ENCODE peak calls at places on chromosomes 3 and 15, in five cellular contexts. A is Kasumi-1; N is AG04450; M is activated CD4-positive, alpha-beta T cell treated with anti-CD3 and anti-CD28 coated beads, Interleukin-2, amount 50 U/mL, for 24 hours; W is T-helper 2 cell. T is an unnamed sample.

GRCh38 chr3:100932491-100932890 is 60.7 kb downstream of the ABI3BP start:
- DNase-seq in W (no peak), N (no peak), A (no peak), M (no peak), T (no peak)

GRCh38 chr15:81485806-81486205 is 111.8 kb upstream of the TMC3 start:
- DNase-seq in W (no peak), N (no peak), A (no peak), M (no peak), T (no peak)

GRCh38 chr3:141963301-141963700 is 86.9 kb downstream of the ATP1B3 start:
- DNase-seq in W (no peak), N (no peak), A (no peak), M (no peak), T (no peak)

GRCh38 chr3:70824785-70825184 is 512.3 kb upstream of the MDFIC2 start:
- DNase-seq in M (no peak), N (peak; percentile 53), A (no peak), W (no peak), T (no peak)

GRCh38 chr3:190696777-190697501 is 165.6 kb downstream of the GMNC start:
- DNase-seq in A (peak; percentile 5), W (no peak), M (no peak), N (no peak), T (peak; percentile 62)

GRCh38 chr3:153977148-153977547 is 144.0 kb upstream of the ARHGEF26 start:
- DNase-seq in N (no peak), W (no peak), A (no peak), M (no peak), T (no peak)

GRCh38 chr15:62779041-62779810 is 263.3 kb upstream of the TPM1 start:
- DNase-seq in N (no peak), M (no peak), W (no peak), A (no peak), T (no peak)

GRCh38 chr3:141412936-141413354 is 44.6 kb downstream of the ZBTB38 start:
- DNase-seq in M (no peak), N (peak; percentile 66), W (no peak), A (no peak), T (no peak)

GRCh38 chr3:43180027-43180426 is 74.1 kb upstream of the POMGNT2 start:
- DNase-seq in A (peak; percentile 78), N (peak; percentile 73), W (no peak), M (no peak), T (no peak)

GRCh38 chr3:146314871-146315270 is 64.0 kb upstream of the PLSCR4 start:
- DNase-seq in M (no peak), N (no peak), A (no peak), W (no peak), T (no peak)

GRCh38 chr15:55827204-55827603 is 84.3 kb upstream of the PRTG start:
- DNase-seq in A (no peak), M (no peak), N (no peak), W (no peak), T (peak; percentile 16)

GRCh38 chr3:7436542-7436941 is 575.6 kb downstream of the GRM7 start:
- DNase-seq in N (no peak), W (no peak), A (peak; percentile 46), M (no peak), T (no peak)

GRCh38 chr15:73873889-73874511 is 636 bp downstream of the TBC1D21 start:
- DNase-seq in N (peak; percentile 18), A (peak; percentile 60), W (no peak), M (no peak), T (peak; percentile 82)

GRCh38 chr3:66588340-66588847 is 87.6 kb upstream of the LRIG1 start:
- DNase-seq in N (peak; percentile 63), M (no peak), A (no peak), W (no peak), T (no peak)

GRCh38 chr3:17800232-17800631 is 57.8 kb upstream of the TBC1D5 start:
- DNase-seq in M (no peak), A (no peak), N (no peak), W (no peak), T (no peak)

GRCh38 chr3:24185738-24186384 is 240.8 kb downstream of the NR1D2 start:
- DNase-seq in N (peak; percentile 26), W (no peak), M (no peak), A (peak; percentile 27), T (peak; percentile 90)

GRCh38 chr3:25110642-25111041 is 317.4 kb upstream of the RARB start:
- DNase-seq in M (no peak), W (no peak), A (no peak), N (no peak), T (no peak)

GRCh38 chr3:170714562-170715535 is 129.0 kb upstream of the SLC7A14 start:
- DNase-seq in W (no peak), N (no peak), M (no peak), A (no peak), T (no peak)

GRCh38 chr15:58629625-58630024 is 119.9 kb downstream of the ADAM10 start:
- DNase-seq in W (no peak), A (no peak), M (no peak), N (no peak), T (no peak)

GRCh38 chr15:67225336-67225735 is 29.1 kb downstream of the AAGAB start:
- DNase-seq in N (no peak), A (no peak), W (no peak), M (no peak), T (no peak)

GRCh38 chr3:107035176-107035575 is 342.1 kb upstream of the CCDC54 start:
- DNase-seq in N (no peak), M (no peak), W (no peak), A (no peak), T (no peak)